ENCODE peak calls at places on chromosomes 7 and 10, in four cellular contexts. H is BE2C, D is NCI-H2081 treated with DMSO at 0.1 percent for 48 hours, K is iPS-NIHi11. L is an unnamed sample.

GRCh38 chr10:75982611-75983369 is 551.4 kb downstream of the LRMDA start:
- DNase-seq in K (no peak), H (no peak), D (no peak), L (no peak)

GRCh38 chr7:5677538-5678294 is 103.7 kb downstream of the RNF216 start:
- DNase-seq in H (peak; percentile 77), K (peak; percentile 71), D (no peak), L (peak; percentile 63)

GRCh38 chr10:110260746-110261477 is 43.8 kb downstream of the SMNDC1 start:
- DNase-seq in H (no peak), K (no peak), D (no peak), L (no peak)

GRCh38 chr10:75071164-75071489 is 40.3 kb upstream of the SAMD8 start:
- DNase-seq in D (no peak), H (peak; percentile 79), K (no peak), L (peak; percentile 46)

GRCh38 chr7:156559001-156559400 is 81.6 kb upstream of the RNF32 start:
- DNase-seq in D (no peak), H (no peak), K (no peak), L (no peak)

GRCh38 chr7:131591674-131592328 is 35.4 kb upstream of the PODXL start:
- DNase-seq in K (peak; percentile 59), H (no peak), D (no peak), L (no peak)

GRCh38 chr10:15784662-15785300 is 65.1 kb upstream of the ITGA8 start:
- DNase-seq in H (no peak), K (no peak), D (no peak), L (no peak)

GRCh38 chr10:101092742-101093386 is 31.1 kb downstream of the KAZALD1 start:
- DNase-seq in D (no peak), H (no peak), K (no peak), L (no peak)

GRCh38 chr10:25768167-25768566 is 165.9 kb upstream of the MYO3A start:
- DNase-seq in K (no peak), H (no peak), D (no peak), L (no peak)

L was measured in SK-N-DZ.